ENCODE peak calls at places on chromosomes 5 and 9, in six cellular contexts. O, D, F, A, Z and N are unnamed samples.

GRCh38 chr9:121298689-121299112 is 30.7 kb downstream of the GSN start:
- DNase-seq in O (no peak), D (peak; percentile 46), F (no peak), A (no peak), Z (no peak), N (no peak)

GRCh38 chr9:136587944-136588662 is 42.3 kb upstream of the NOTCH1 start:
- DNase-seq in O (no peak), D (peak; percentile 99), F (no peak), A (no peak), Z (peak; percentile 19), N (no peak)

GRCh38 chr5:147855774-147856069 is 22.8 kb upstream of the SCGB3A2 start:
- DNase-seq in O (no peak), D (no peak), F (no peak), A (no peak), Z (no peak), N (no peak)

GRCh38 chr5:1522601-1523479 is 920 bp downstream of the LPCAT1 start:
- DNase-seq in O (no peak), D (no peak), F (no peak), A (peak; percentile 42), Z (no peak), N (no peak)

GRCh38 chr9:134360897-134361296 is 34.6 kb downstream of the RXRA start:
- DNase-seq in O (no peak), D (no peak), F (no peak), A (no peak), Z (no peak), N (no peak)

GRCh38 chr9:132645711-132646110 is 24.1 kb downstream of the DDX31 start:
- DNase-seq in O (no peak), D (no peak), F (no peak), A (no peak), Z (no peak), N (no peak)

GRCh38 chr9:130542457-130543228 is 36.7 kb upstream of the FUBP3 start:
- DNase-seq in O (peak; percentile 8), D (no peak), F (no peak), A (no peak), Z (no peak), N (no peak)

GRCh38 chr9:134375430-134376385 is 49.5 kb downstream of the RXRA start:
- DNase-seq in O (no peak), D (no peak), F (no peak), A (peak; percentile 32), Z (no peak), N (no peak)

GRCh38 chr9:98142182-98142924 is 23.3 kb upstream of the TRIM14 start:
- DNase-seq in O (no peak), D (no peak), F (no peak), A (no peak), Z (no peak), N (no peak)

GRCh38 chr5:139678751-139679750 is 30.9 kb downstream of the CXXC5 start:
- DNase-seq in O (no peak), D (no peak), F (no peak), A (no peak), Z (no peak), N (no peak)

GRCh38 chr5:32428426-32428825 is 16.1 kb downstream of the ZFR start:
- DNase-seq in O (no peak), D (no peak), F (no peak), A (no peak), Z (no peak), N (no peak)

GRCh38 chr9:98708933-98709911 is at the start of gene GABBR2:
- DNase-seq in O (no peak), D (peak; percentile 68), F (no peak), A (peak; percentile 36), Z (no peak), N (no peak)

GRCh38 chr5:94228791-94229190 is 389.6 kb downstream of the KIAA0825 start:
- DNase-seq in O (no peak), D (no peak), F (no peak), A (no peak), Z (no peak), N (no peak)

GRCh38 chr5:17000296-17000939 is 64.3 kb upstream of the MYO10 start:
- DNase-seq in O (no peak), D (no peak), F (no peak), A (no peak), Z (no peak), N (no peak)

GRCh38 chr5:91538179-91538578 is 155.1 kb upstream of the ARRDC3 start:
- DNase-seq in O (no peak), D (no peak), F (no peak), A (no peak), Z (no peak), N (no peak)

GRCh38 chr9:107222020-107222522 is 61.0 kb upstream of the RAD23B start:
- DNase-seq in O (peak; percentile 45), D (no peak), F (no peak), A (no peak), Z (no peak), N (no peak)

GRCh38 chr5:77560677-77561263 is 68.7 kb upstream of the WDR41 start:
- DNase-seq in O (peak; percentile 42), D (peak; percentile 79), F (peak; percentile 9), A (peak; percentile 42), Z (no peak), N (no peak)

GRCh38 chr5:41145306-41145705 is 68.0 kb downstream of the C6 start:
- DNase-seq in O (no peak), D (no peak), F (no peak), A (no peak), Z (no peak), N (no peak)

GRCh38 chr5:55324815-55325418 is 17.1 kb downstream of the MTREX start:
- DNase-seq in O (no peak), D (peak; percentile 32), F (no peak), A (peak; percentile 27), Z (no peak), N (no peak)

GRCh38 chr5:139394123-139394653 is 716 bp downstream of the PROB1 start:
- DNase-seq in O (no peak), D (peak; percentile 84), F (peak; percentile 86), A (no peak), Z (peak; percentile 40), N (no peak)

GRCh38 chr5:94433393-94434149 is 184.8 kb downstream of the KIAA0825 start:
- DNase-seq in O (peak; percentile 22), D (no peak), F (no peak), A (no peak), Z (no peak), N (no peak)

GRCh38 chr9:37034938-37035471 is 937 bp upstream of the PAX5 start:
- DNase-seq in O (no peak), D (peak; percentile 66), F (peak; percentile 34), A (no peak), Z (no peak), N (no peak)

GRCh38 chr5:66285343-66285942 is 141.3 kb downstream of the SREK1 start:
- DNase-seq in O (no peak), D (no peak), F (no peak), A (no peak), Z (no peak), N (no peak)

GRCh38 chr9:126503333-126504085 is 110.2 kb upstream of the LMX1B start:
- DNase-seq in O (no peak), D (no peak), F (no peak), A (no peak), Z (no peak), N (no peak)